ENCODE peak calls at places on chromosomes 3 and 15, in four cellular contexts. One of them, this sample, is unnamed.

GRCh38 chr3:197338586-197338985 is 40.2 kb upstream of the DLG1 start:
- DNase-seq in lower lobe of right lung: no peak
- DNase-seq in fibroblast of pulmonary artery: no peak
- DNase-seq in astrocyte: no peak
- DNase-seq in this sample: no peak

GRCh38 chr15:63368503-63368902 is 13.1 kb downstream of the CA12 start:
- DNase-seq in lower lobe of right lung: no peak
- DNase-seq in fibroblast of pulmonary artery: no peak
- DNase-seq in astrocyte: no peak
- DNase-seq in this sample: no peak

GRCh38 chr3:169289303-169289702 is 374.2 kb downstream of the MECOM start:
- DNase-seq in lower lobe of right lung: no peak
- DNase-seq in fibroblast of pulmonary artery: no peak
- DNase-seq in astrocyte: no peak
- DNase-seq in this sample: no peak

GRCh38 chr15:52733696-52734255 is 54.6 kb upstream of the ATOSA start:
- DNase-seq in lower lobe of right lung: no peak
- DNase-seq in fibroblast of pulmonary artery: no peak
- DNase-seq in astrocyte: no peak
- DNase-seq in this sample: no peak

GRCh38 chr3:16148783-16149182 is 25.7 kb upstream of the GALNT15 start:
- DNase-seq in lower lobe of right lung: no peak
- DNase-seq in fibroblast of pulmonary artery: peak
- DNase-seq in astrocyte: peak
- DNase-seq in this sample: peak

GRCh38 chr15:32844118-32844711 is 126.4 kb downstream of the GREM1 start:
- DNase-seq in lower lobe of right lung: no peak
- DNase-seq in fibroblast of pulmonary artery: peak
- DNase-seq in astrocyte: no peak
- DNase-seq in this sample: peak

GRCh38 chr15:93239993-93240392 is 151.0 kb upstream of the RGMA start:
- DNase-seq in lower lobe of right lung: no peak
- DNase-seq in fibroblast of pulmonary artery: no peak
- DNase-seq in astrocyte: no peak
- DNase-seq in this sample: no peak

GRCh38 chr3:188594137-188594536 is 440.2 kb downstream of the LPP start:
- DNase-seq in lower lobe of right lung: no peak
- DNase-seq in fibroblast of pulmonary artery: peak
- DNase-seq in astrocyte: peak
- DNase-seq in this sample: peak

GRCh38 chr15:89364341-89364740 is 29.7 kb upstream of the POLG start:
- DNase-seq in lower lobe of right lung: peak
- DNase-seq in fibroblast of pulmonary artery: no peak
- DNase-seq in astrocyte: no peak
- DNase-seq in this sample: no peak

GRCh38 chr15:97960364-97961066 is at the start of gene ARRDC4:
- DNase-seq in lower lobe of right lung: peak
- DNase-seq in fibroblast of pulmonary artery: peak
- DNase-seq in astrocyte: peak
- DNase-seq in this sample: peak

GRCh38 chr3:186138272-186138981 is 29.5 kb upstream of the ETV5 start:
- DNase-seq in lower lobe of right lung: no peak
- DNase-seq in fibroblast of pulmonary artery: no peak
- DNase-seq in astrocyte: no peak
- DNase-seq in this sample: no peak

GRCh38 chr3:72452745-72453144 is 395.5 kb downstream of the SHQ1 start:
- DNase-seq in lower lobe of right lung: no peak
- DNase-seq in fibroblast of pulmonary artery: no peak
- DNase-seq in astrocyte: no peak
- DNase-seq in this sample: no peak

GRCh38 chr3:192917508-192918274 is at the start of gene MB21D2:
- DNase-seq in lower lobe of right lung: peak
- DNase-seq in fibroblast of pulmonary artery: peak
- DNase-seq in astrocyte: peak
- DNase-seq in this sample: peak

GRCh38 chr3:95899494-95899893 is 914.9 kb upstream of the EPHA6 start:
- DNase-seq in lower lobe of right lung: no peak
- DNase-seq in fibroblast of pulmonary artery: peak
- DNase-seq in astrocyte: peak
- DNase-seq in this sample: peak

DNA sequence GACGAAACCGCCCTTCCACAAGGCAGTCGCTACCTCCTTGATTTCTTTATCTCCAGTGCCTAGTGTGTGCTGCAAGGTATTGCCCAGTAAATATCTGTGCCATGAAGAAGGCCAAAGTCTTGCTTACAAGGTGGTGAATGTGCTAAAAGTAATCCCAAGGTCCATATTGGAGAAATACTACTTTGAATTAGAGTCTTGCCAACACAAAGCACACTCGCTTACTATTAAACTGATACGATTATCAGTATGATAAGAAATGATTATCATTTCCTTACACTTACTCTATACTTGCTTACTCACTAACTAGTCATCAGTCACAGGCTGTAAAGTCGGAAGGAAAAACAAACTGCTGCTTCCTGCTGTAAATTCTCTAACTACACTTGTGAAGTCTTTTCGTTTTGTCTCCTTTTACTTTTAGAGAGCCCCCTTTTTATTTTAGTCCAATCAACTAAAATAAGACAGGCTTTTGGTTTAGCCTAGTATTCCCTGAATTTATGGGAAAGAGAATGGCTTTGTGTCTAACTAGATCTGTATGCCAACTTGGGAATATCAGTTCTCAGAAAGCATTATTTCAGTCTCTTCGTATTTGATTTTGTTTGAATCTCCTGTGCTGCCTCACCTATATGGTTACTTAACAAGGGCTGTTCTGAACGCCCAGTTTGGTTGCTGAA is 107.1 kb upstream of the TSC22D2 start:
- DNase-seq in lower lobe of right lung: no peak
- DNase-seq in fibroblast of pulmonary artery: no peak
- DNase-seq in astrocyte: no peak
- DNase-seq in this sample: no peak
- TF ChIP-seq CTCF in lower lobe of right lung: no peak
- TF ChIP-seq CTCF in fibroblast of pulmonary artery: no peak
- TF ChIP-seq CTCF in astrocyte: no peak
- TF ChIP-seq CTCF in this sample: no peak

GRCh38 chr3:183823963-183824362 is 1.4 kb downstream of the MAP6D1 start:
- DNase-seq in lower lobe of right lung: no peak
- DNase-seq in fibroblast of pulmonary artery: no peak
- DNase-seq in astrocyte: no peak
- DNase-seq in this sample: no peak
- H3K4me3 ChIP-seq in lower lobe of right lung: no peak
- H3K4me3 ChIP-seq in fibroblast of pulmonary artery: no peak
- H3K4me3 ChIP-seq in astrocyte: peak
- H3K4me3 ChIP-seq in this sample: no peak

DNA sequence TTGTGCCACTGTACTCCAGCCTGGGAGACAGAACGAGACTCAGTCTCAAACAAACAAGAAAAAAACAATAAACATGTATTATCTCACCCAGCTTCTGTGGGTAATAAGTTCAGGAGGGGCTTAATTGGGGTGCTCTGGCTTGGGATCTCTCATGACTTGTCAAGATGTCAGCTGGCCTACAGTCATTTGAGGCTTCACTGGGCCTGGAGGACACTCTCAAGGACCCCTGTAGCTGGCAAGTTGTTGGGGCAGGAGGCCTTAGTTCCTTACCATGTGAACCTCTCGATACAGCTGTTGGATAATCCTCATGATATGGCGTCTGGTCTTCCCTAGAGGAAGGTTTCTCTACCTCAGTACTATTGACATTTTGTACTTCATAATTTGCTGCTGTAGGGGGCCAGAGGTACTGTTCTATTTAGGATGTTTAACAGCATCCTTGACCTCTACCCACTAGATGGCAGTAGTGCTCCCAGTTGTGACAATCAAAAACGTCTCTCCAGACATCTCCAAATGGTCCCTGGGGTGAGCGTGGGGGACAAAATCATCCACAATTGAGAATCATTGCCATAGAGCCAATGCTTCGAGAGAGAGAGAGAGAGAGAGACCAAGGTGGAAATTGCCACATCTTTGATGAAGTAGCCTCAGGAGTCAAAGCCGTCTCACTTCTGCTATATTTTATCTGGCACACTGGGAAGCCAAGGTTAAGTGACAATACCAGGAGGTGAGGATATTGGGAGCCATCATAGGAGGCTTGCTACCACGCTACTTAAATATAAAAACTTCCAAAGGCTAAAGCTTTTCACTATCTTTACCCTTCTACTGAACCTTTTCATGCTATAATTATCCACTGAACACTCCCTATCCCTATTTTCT is 23.9 kb upstream of the SLTM start:
- DNase-seq in lower lobe of right lung: no peak
- DNase-seq in fibroblast of pulmonary artery: peak
- DNase-seq in astrocyte: no peak
- DNase-seq in this sample: peak
- TF ChIP-seq CTCF in lower lobe of right lung: peak
- TF ChIP-seq CTCF in fibroblast of pulmonary artery: peak
- TF ChIP-seq CTCF in astrocyte: peak
- TF ChIP-seq CTCF in this sample: peak

DNA sequence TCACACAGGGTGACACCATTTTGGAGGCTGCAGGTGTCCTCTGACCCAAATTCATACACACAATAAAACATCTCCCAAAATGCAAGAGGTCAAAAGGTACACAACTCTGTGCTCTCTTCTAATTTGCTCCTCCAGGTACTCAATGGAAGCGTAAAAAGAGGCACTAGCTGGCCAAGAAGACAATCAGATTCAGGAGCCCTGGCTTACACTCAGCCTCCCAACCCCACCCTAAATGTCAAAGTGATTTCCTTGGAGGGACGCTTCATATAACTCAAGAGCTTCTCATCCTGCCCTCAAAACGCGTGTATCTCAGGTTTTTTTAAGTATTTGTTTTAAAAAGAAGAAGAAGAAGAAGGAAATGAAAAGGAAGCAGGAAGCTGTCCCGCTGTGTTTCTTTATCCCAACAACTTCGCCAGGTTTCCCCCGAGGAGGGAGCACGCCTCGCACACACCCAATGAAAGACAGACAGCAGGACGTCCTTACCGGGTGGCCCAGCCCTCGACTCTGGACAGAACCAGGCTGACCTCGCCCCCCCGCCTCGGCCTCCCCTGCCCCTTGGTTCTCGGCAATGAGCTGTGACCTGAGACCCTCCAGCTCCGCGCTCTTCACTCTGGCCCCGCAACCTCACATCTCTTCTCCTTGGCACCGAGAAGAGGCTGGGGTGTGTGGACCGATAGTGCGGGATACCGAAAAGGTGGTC is 620.7 kb upstream of the ZNF385D start:
- DNase-seq in lower lobe of right lung: peak
- DNase-seq in fibroblast of pulmonary artery: no peak
- DNase-seq in astrocyte: no peak
- DNase-seq in this sample: no peak
- H3K4me3 ChIP-seq in lower lobe of right lung: peak
- H3K4me3 ChIP-seq in fibroblast of pulmonary artery: no peak
- H3K4me3 ChIP-seq in astrocyte: peak
- H3K4me3 ChIP-seq in this sample: no peak

GRCh38 chr3:138331143-138331894 is 1.7 kb upstream of the NME9 start:
- DNase-seq in lower lobe of right lung: no peak
- DNase-seq in fibroblast of pulmonary artery: peak
- DNase-seq in astrocyte: no peak
- DNase-seq in this sample: peak
- TF ChIP-seq CTCF in lower lobe of right lung: no peak
- TF ChIP-seq CTCF in fibroblast of pulmonary artery: peak
- TF ChIP-seq CTCF in astrocyte: peak
- TF ChIP-seq CTCF in this sample: peak

DNA sequence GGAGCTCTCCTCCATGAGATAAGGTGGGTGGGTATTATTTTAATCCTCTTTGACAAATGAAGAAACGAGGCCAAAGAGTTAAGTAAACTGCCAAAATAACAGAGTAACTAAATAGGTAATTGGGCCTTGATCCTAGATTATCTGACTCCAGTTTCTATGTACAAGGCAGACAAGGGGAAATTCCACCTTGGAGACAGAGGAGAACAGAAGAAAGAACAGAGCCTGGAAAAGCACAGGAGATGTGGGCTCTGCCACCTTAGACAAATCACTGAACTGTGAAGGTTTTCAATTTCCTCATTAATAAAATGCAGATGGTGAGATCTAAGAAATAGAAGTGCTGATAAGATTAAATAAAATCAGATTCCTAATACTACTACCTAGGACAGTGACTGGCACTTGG is 310.2 kb upstream of the TLE3 start:
- DNase-seq in lower lobe of right lung: no peak
- DNase-seq in fibroblast of pulmonary artery: no peak
- DNase-seq in astrocyte: no peak
- DNase-seq in this sample: no peak
- H3K4me3 ChIP-seq in lower lobe of right lung: no peak
- H3K4me3 ChIP-seq in fibroblast of pulmonary artery: no peak
- H3K4me3 ChIP-seq in astrocyte: no peak
- H3K4me3 ChIP-seq in this sample: no peak

DNA sequence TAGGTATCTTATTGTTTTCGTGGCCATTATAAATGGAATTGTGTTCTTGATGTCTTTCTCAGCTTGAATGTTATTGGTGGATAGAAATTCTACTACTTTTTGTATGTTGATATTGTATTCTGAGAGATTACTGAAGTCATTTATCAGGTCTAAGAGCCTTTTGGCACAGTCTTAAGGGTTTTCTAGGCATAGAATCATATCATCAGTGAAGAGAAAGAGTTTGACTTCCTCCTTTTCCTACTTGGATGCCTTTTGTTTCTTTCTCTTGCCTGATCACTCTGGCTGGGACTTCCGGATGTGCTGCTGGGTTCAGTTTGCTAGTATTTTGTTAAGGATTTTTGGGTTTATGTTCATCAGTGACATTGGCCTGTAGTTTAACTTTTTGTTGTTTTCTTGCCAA is 527.1 kb downstream of the GRM7 start:
- DNase-seq in lower lobe of right lung: no peak
- DNase-seq in fibroblast of pulmonary artery: no peak
- DNase-seq in astrocyte: no peak
- DNase-seq in this sample: no peak
- TF ChIP-seq CTCF in lower lobe of right lung: no peak
- TF ChIP-seq CTCF in fibroblast of pulmonary artery: no peak
- TF ChIP-seq CTCF in astrocyte: no peak
- TF ChIP-seq CTCF in this sample: no peak

GRCh38 chr3:141092663-141093062 is 41.5 kb downstream of the SPSB4 start:
- DNase-seq in lower lobe of right lung: no peak
- DNase-seq in fibroblast of pulmonary artery: no peak
- DNase-seq in astrocyte: no peak
- DNase-seq in this sample: no peak
- H3K4me3 ChIP-seq in lower lobe of right lung: no peak
- H3K4me3 ChIP-seq in fibroblast of pulmonary artery: no peak
- H3K4me3 ChIP-seq in astrocyte: no peak
- H3K4me3 ChIP-seq in this sample: no peak

GRCh38 chr3:151568095-151568685 is 107.3 kb upstream of the IGSF10 start:
- DNase-seq in lower lobe of right lung: no peak
- DNase-seq in fibroblast of pulmonary artery: no peak
- DNase-seq in astrocyte: no peak
- DNase-seq in this sample: peak
- TF ChIP-seq CTCF in lower lobe of right lung: no peak
- TF ChIP-seq CTCF in fibroblast of pulmonary artery: no peak
- TF ChIP-seq CTCF in astrocyte: no peak
- TF ChIP-seq CTCF in this sample: no peak